ENCODE peak calls at places on chromosomes 2 and 18, in six cellular contexts. J is NCI-H524, X is HEK293T, L is cardiac muscle cell, F is cardiac septum, M is left ventricle myocardium inferior. Y is an unnamed sample.

GRCh38 chr18:8478166-8478967 is 130.9 kb upstream of the RAB12 start:
- DNase-seq in J (peak), X (peak), L (peak), F (peak), M (peak), Y (no peak)

GRCh38 chr2:239274391-239275001 is 126.3 kb downstream of the HDAC4 start:
- DNase-seq in J (no peak), X (no peak), L (peak), F (peak), M (no peak), Y (peak)

GRCh38 chr2:55620123-55620779 is 2.8 kb upstream of the PPP4R3B start:
- DNase-seq in J (peak), X (peak), L (peak), F (no peak), M (no peak), Y (no peak)

GRCh38 chr2:45723857-45724256 is 72.4 kb downstream of the PRKCE start:
- DNase-seq in J (no peak), X (no peak), L (no peak), F (no peak), M (no peak), Y (no peak)

GRCh38 chr18:12882416-12882815 is 1.6 kb downstream of the PTPN2 start:
- DNase-seq in J (no peak), X (no peak), L (no peak), F (no peak), M (no peak), Y (no peak)

GRCh38 chr2:206442854-206443734 is at the start of gene ADAM23:
- DNase-seq in J (peak), X (peak), L (peak), F (peak), M (peak), Y (no peak)

GRCh38 chr2:219433666-219434467 is 776 bp upstream of the SPEG start:
- DNase-seq in J (no peak), X (peak), L (peak), F (no peak), M (no peak), Y (no peak)

GRCh38 chr2:1458432-1458831 is 45.2 kb downstream of the TPO start:
- DNase-seq in J (no peak), X (no peak), L (no peak), F (no peak), M (no peak), Y (no peak)

GRCh38 chr2:187689372-187689771 is 135.1 kb upstream of the TFPI start:
- DNase-seq in J (no peak), X (no peak), L (no peak), F (no peak), M (no peak), Y (no peak)

GRCh38 chr2:88499204-88499603 is 46.7 kb upstream of the FOXI3 start:
- DNase-seq in J (no peak), X (no peak), L (no peak), F (no peak), M (no peak), Y (no peak)

GRCh38 chr2:70385966-70386595 is 84.2 kb upstream of the FAM136A start:
- DNase-seq in J (no peak), X (no peak), L (no peak), F (no peak), M (no peak), Y (no peak)

Y was measured in tibial artery.